ENCODE peak calls at places on chromosomes 12 and 14, in ten cellular contexts. C, T, V, J, A, P, S, H, B and Y are unnamed samples.

GRCh38 chr12:24861751-24862575 is 86.9 kb downstream of the BCAT1 start:
- DNase-seq in C (no peak), T (no peak), V (no peak), J (no peak), A (no peak), P (no peak), S (no peak), H (peak), B (no peak), Y (peak)

GRCh38 chr12:58419905-58420304 is 478.5 kb downstream of the ATP23 start:
- DNase-seq in C (no peak), T (no peak), V (no peak), J (no peak), A (no peak), P (no peak), S (no peak), H (no peak), B (no peak), Y (no peak)

GRCh38 chr12:89183985-89184435 is 168.3 kb downstream of the DUSP6 start:
- DNase-seq in C (no peak), T (no peak), V (no peak), J (no peak), A (no peak), P (no peak), S (no peak), H (peak), B (no peak), Y (no peak)

GRCh38 chr12:14771651-14772137 is 31.6 kb downstream of the WBP11 start:
- DNase-seq in C (no peak), T (no peak), V (no peak), J (no peak), A (peak), P (no peak), S (no peak), H (no peak), B (peak), Y (peak)

GRCh38 chr12:100368066-100368465 is 11.2 kb downstream of the SLC17A8 start:
- DNase-seq in C (no peak), T (no peak), V (no peak), J (no peak), A (no peak), P (no peak), S (no peak), H (no peak), B (no peak), Y (no peak)

GRCh38 chr12:124208469-124208868 is 86.4 kb upstream of the RFLNA start:
- DNase-seq in C (no peak), T (no peak), V (no peak), J (no peak), A (no peak), P (no peak), S (no peak), H (no peak), B (no peak), Y (no peak)

GRCh38 chr14:71452535-71452934 is 479.7 kb upstream of the RGS6 start:
- DNase-seq in C (no peak), T (no peak), V (no peak), J (no peak), A (no peak), P (no peak), S (no peak), H (no peak), B (no peak), Y (no peak)

GRCh38 chr14:66378712-66379111 is 107.5 kb upstream of the CCDC196 start:
- DNase-seq in C (no peak), T (no peak), V (no peak), J (no peak), A (no peak), P (no peak), S (no peak), H (no peak), B (no peak), Y (no peak)